ENCODE peak calls at places on chromosomes 16 and 17, in nine cellular contexts. R is cardiac fibroblast; D is BE2C; E is tibial nerve; L is AG10803; Q is HCT116; G is kidney; S is testis; O is activated CD8-positive, alpha-beta T cell treated with anti-CD3 and anti-CD28 coated beads for 36 hours. C is an unnamed sample.

GRCh38 chr16:15811778-15812750 is 44.8 kb downstream of the MYH11 start:
- DNase-seq in O (no peak), S (peak; percentile 88), D (no peak), L (peak; percentile 97), E (no peak), Q (no peak), G (no peak), R (peak; percentile 87), C (peak; percentile 96)

GRCh38 chr17:73562896-73563295 is 81.3 kb downstream of the SDK2 start:
- DNase-seq in G (no peak), E (no peak), O (no peak), Q (no peak), D (no peak), R (no peak), L (no peak), S (no peak), C (no peak)

GRCh38 chr16:67011274-67011673 is 17.7 kb upstream of the CBFB start:
- DNase-seq in S (no peak), L (no peak), Q (no peak), O (no peak), G (peak; percentile 14), E (no peak), R (no peak), D (no peak), C (no peak)

GRCh38 chr17:14038206-14038605 is 31.1 kb upstream of the COX10 start:
- DNase-seq in E (no peak), G (no peak), Q (no peak), O (no peak), L (peak; percentile 72), D (no peak), R (peak; percentile 31), S (no peak), C (peak; percentile 60)

GRCh38 chr17:7167832-7168231 is 11.3 kb downstream of the ASGR1 start:
- DNase-seq in R (peak; percentile 83), S (no peak), E (peak; percentile 30), G (no peak), D (no peak), O (no peak), L (peak; percentile 73), Q (no peak), C (no peak)

GRCh38 chr16:77236063-77236511 is 36.9 kb downstream of the SYCE1L start:
- DNase-seq in L (peak; percentile 73), O (peak; percentile 92), S (peak; percentile 92), Q (no peak), R (peak; percentile 85), D (peak; percentile 88), G (peak; percentile 92), E (peak; percentile 88), C (peak; percentile 76)

GRCh38 chr16:56269824-56270684 is 78.8 kb downstream of the GNAO1 start:
- DNase-seq in E (no peak), O (no peak), G (no peak), D (peak; percentile 74), Q (no peak), L (peak; percentile 84), S (peak; percentile 77), R (peak; percentile 77), C (peak; percentile 80)

GRCh38 chr16:56013962-56014552 is 138.9 kb upstream of the CES5A start:
- DNase-seq in G (no peak), E (no peak), O (peak; percentile 66), D (no peak), R (peak; percentile 4), Q (peak; percentile 4), L (peak; percentile 5), S (peak; percentile 68), C (no peak)

GRCh38 chr16:27177031-27177774 is 26.1 kb upstream of the KDM8 start:
- DNase-seq in D (no peak), S (no peak), G (no peak), L (peak; percentile 80), O (peak; percentile 74), E (no peak), Q (no peak), R (peak; percentile 92), C (peak; percentile 82)

GRCh38 chr17:21233581-21234337 is 19.5 kb downstream of the NATD1 start:
- DNase-seq in Q (no peak), D (no peak), L (no peak), R (no peak), S (peak; percentile 59), E (peak; percentile 33), O (no peak), G (no peak), C (no peak)

DNA sequence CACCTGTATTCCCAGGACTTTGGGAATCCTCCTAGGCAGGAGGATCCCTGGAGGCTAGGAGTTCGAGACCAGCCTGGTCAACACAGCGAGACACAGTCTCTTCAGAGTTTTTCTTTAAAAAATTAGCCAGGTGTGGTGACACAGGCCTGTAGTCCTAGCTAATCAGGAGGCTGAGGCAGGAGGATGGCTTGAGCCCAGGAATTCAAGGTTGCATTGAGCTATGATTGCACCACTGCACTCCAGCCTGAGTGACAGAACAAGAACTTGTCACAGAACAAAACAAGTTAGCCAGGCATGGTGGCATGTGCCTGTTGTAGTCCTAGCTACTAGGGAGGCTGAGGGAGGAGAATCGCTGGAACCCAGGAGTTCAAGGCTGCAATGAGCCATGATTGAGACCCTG is 24.8 kb downstream of the ANKRD40 start:
- DNase-seq in D (peak; percentile 1), G (no peak), E (no peak), R (no peak), L (no peak), Q (no peak), S (no peak), O (no peak), C (no peak)
- TF ChIP-seq CTCF in D (no peak), G (no peak), E (no peak), R (no peak), L (no peak), Q (no peak), S (no peak), O (no peak), C (no peak)

GRCh38 chr17:77364381-77364911 is 223.7 kb downstream of the SEC14L1 start:
- DNase-seq in D (no peak), L (no peak), Q (no peak), E (no peak), O (no peak), R (no peak), S (no peak), G (no peak), C (no peak)
- TF ChIP-seq CTCF in D (no peak), L (no peak), Q (no peak), E (no peak), O (no peak), R (no peak), S (no peak), G (no peak), C (no peak)

GRCh38 chr16:1669698-1670097 is 8.4 kb upstream of the JPT2 start:
- DNase-seq in G (peak; percentile 42), L (no peak), Q (no peak), E (no peak), D (no peak), O (no peak), R (no peak), S (no peak), C (no peak)
- TF ChIP-seq CTCF in G (no peak), L (no peak), Q (no peak), E (no peak), D (no peak), O (no peak), R (no peak), S (no peak), C (no peak)

GRCh38 chr17:82875418-82875856 is 35.6 kb upstream of the ZNF750 start:
- DNase-seq in E (no peak), D (no peak), O (no peak), S (no peak), R (no peak), Q (no peak), G (peak; percentile 78), L (no peak), C (no peak)

GRCh38 chr17:82876149-82876548 is 36.3 kb upstream of the ZNF750 start:
- DNase-seq in O (no peak), E (no peak), G (peak; percentile 60), D (no peak), R (no peak), S (no peak), Q (no peak), L (peak; percentile 34), C (no peak)

GRCh38 chr17:82878545-82878944 is 38.7 kb upstream of the ZNF750 start:
- DNase-seq in S (peak; percentile 40), G (no peak), R (no peak), L (no peak), E (peak; percentile 40), Q (no peak), D (no peak), O (no peak), C (no peak)

GRCh38 chr17:82879241-82879640 is 39.4 kb upstream of the ZNF750 start:
- DNase-seq in S (no peak), R (no peak), Q (no peak), L (no peak), E (no peak), O (no peak), D (no peak), G (peak; percentile 56), C (no peak)

GRCh38 chr17:82876602-82877391 is 37.0 kb upstream of the ZNF750 start:
- DNase-seq in L (peak; percentile 83), G (peak; percentile 86), E (peak; percentile 64), R (peak; percentile 58), O (no peak), D (peak; percentile 78), Q (peak; percentile 49), S (peak; percentile 75), C (peak; percentile 71)
- TF ChIP-seq CTCF in L (peak; percentile 79), G (peak; percentile 48), E (no peak), R (peak; percentile 58), O (no peak), D (peak; percentile 63), Q (peak; percentile 44), S (peak; percentile 15), C (peak; percentile 68)

GRCh38 chr17:42016952-42017865 is at the start of gene DNAJC7:
- DNase-seq in G (peak; percentile 98), L (peak; percentile 89), E (peak; percentile 78), Q (peak; percentile 81), S (peak; percentile 97), D (peak; percentile 95), O (peak; percentile 94), R (peak; percentile 90), C (peak; percentile 84)
- TF ChIP-seq CTCF in G (peak; percentile 7), L (no peak), E (no peak), Q (no peak), S (peak; percentile 11), D (no peak), O (no peak), R (no peak), C (peak; percentile 3)

GRCh38 chr16:2512920-2513404 is 790 bp upstream of the ATP6V0C start:
- DNase-seq in R (no peak), L (no peak), Q (no peak), G (peak; percentile 79), O (peak; percentile 55), E (no peak), S (no peak), D (no peak), C (no peak)
- TF ChIP-seq CTCF in R (no peak), L (no peak), Q (no peak), G (no peak), O (no peak), E (no peak), S (no peak), D (no peak), C (peak; percentile 39)